ENCODE peak calls at places on chromosomes 6 and 20, in ten cellular contexts. W is neural progenitor cell, Q is PC-3, T is psoas muscle, A is uterus, B is tibial nerve, D is astrocyte of the cerebellum, X is GM06990, U is bronchial epithelial cell, G is esophagus squamous epithelium. L is an unnamed sample.

GRCh38 chr20:15396900-15397299 is 1059.5 kb upstream of the FLRT3 start:
- DNase-seq in X (no peak), D (no peak), U (no peak), Q (no peak), A (no peak), G (no peak), T (no peak), B (no peak), W (peak), L (no peak)

GRCh38 chr6:35718354-35718695 is 18.5 kb upstream of the ARMC12 start:
- DNase-seq in A (no peak), B (no peak), X (no peak), T (no peak), D (no peak), W (no peak), Q (no peak), G (no peak), U (no peak), L (no peak)

GRCh38 chr20:44683263-44684046 is 31.7 kb upstream of the CCN5 start:
- DNase-seq in U (peak), B (no peak), D (no peak), Q (peak), T (no peak), X (no peak), G (no peak), W (peak), A (no peak), L (no peak)

GRCh38 chr6:41976794-41977484 is 35.3 kb upstream of the CCND3 start:
- DNase-seq in T (no peak), U (peak), Q (peak), D (no peak), W (no peak), X (no peak), G (no peak), A (no peak), B (no peak), L (no peak)

GRCh38 chr6:53979468-53980067 is 131.7 kb upstream of the MLIP start:
- DNase-seq in A (no peak), X (no peak), D (no peak), B (peak), W (peak), T (no peak), G (no peak), Q (peak), U (peak), L (peak)

GRCh38 chr6:55250400-55250799 is 76.1 kb downstream of the HCRTR2 start:
- DNase-seq in W (no peak), U (no peak), B (no peak), X (no peak), A (no peak), T (no peak), G (no peak), Q (no peak), D (no peak), L (no peak)

GRCh38 chr20:18987781-18988360 is 174.3 kb downstream of the SCP2D1 start:
- DNase-seq in A (no peak), X (no peak), W (no peak), T (no peak), Q (no peak), G (no peak), B (no peak), U (no peak), D (no peak), L (no peak)

GRCh38 chr6:166104872-166105271 is 62.8 kb downstream of the TBXT start:
- DNase-seq in A (no peak), Q (no peak), W (no peak), D (no peak), G (no peak), T (no peak), U (no peak), B (no peak), X (no peak), L (no peak)

GRCh38 chr6:42616716-42617115 is 52.9 kb downstream of the UBR2 start:
- DNase-seq in W (no peak), T (no peak), U (no peak), G (no peak), X (no peak), B (no peak), A (no peak), D (no peak), Q (no peak), L (no peak)

GRCh38 chr6:294656-295565 is 2.6 kb downstream of the DUSP22 start:
- DNase-seq in W (no peak), U (peak), X (no peak), Q (no peak), G (no peak), T (no peak), B (no peak), D (no peak), A (no peak), L (no peak)

GRCh38 chr6:31614674-31615578 is at the start of gene AIF1:
- DNase-seq in A (no peak), X (no peak), D (no peak), B (no peak), Q (no peak), U (no peak), W (no peak), G (no peak), T (no peak), L (no peak)

GRCh38 chr6:153980176-153980575 is 58.9 kb upstream of the OPRM1 start:
- DNase-seq in X (no peak), A (no peak), U (peak), T (no peak), B (no peak), G (no peak), Q (peak), D (peak), W (no peak), L (no peak)

GRCh38 chr6:119037941-119038623 is 40.4 kb downstream of the FAM184A start:
- DNase-seq in B (no peak), W (no peak), D (no peak), X (no peak), A (no peak), T (no peak), Q (no peak), U (no peak), G (no peak), L (no peak)

GRCh38 chr6:119034827-119035458 is 43.5 kb downstream of the FAM184A start:
- DNase-seq in A (no peak), W (no peak), T (no peak), X (no peak), B (no peak), D (no peak), U (no peak), G (no peak), Q (no peak), L (no peak)

GRCh38 chr6:119037264-119037663 is 41.2 kb downstream of the FAM184A start:
- DNase-seq in W (no peak), D (no peak), G (no peak), T (no peak), B (no peak), X (no peak), A (no peak), Q (no peak), U (no peak), L (no peak)

GRCh38 chr6:119036076-119036475 is 42.4 kb downstream of the FAM184A start:
- DNase-seq in T (no peak), B (no peak), G (no peak), U (no peak), Q (no peak), A (no peak), W (no peak), D (no peak), X (no peak), L (no peak)

GRCh38 chr6:119035459-119035858 is 43.0 kb downstream of the FAM184A start:
- DNase-seq in Q (no peak), B (no peak), G (no peak), U (no peak), W (no peak), D (no peak), X (no peak), A (no peak), T (no peak), L (no peak)
- TF ChIP-seq CTCF in Q (no peak), B (no peak), G (no peak), U (no peak), W (no peak), D (no peak), X (no peak), A (no peak), T (no peak), L (no peak)

GRCh38 chr6:16712250-16712930 is 48.9 kb downstream of the ATXN1 start:
- DNase-seq in D (no peak), X (peak), B (no peak), A (no peak), Q (no peak), U (no peak), W (no peak), T (no peak), G (no peak), L (peak)
- H3K4me3 ChIP-seq in D (peak), X (peak), B (peak), A (peak), Q (peak), U (no peak), W (no peak), T (peak), G (no peak), L (peak)

DNA sequence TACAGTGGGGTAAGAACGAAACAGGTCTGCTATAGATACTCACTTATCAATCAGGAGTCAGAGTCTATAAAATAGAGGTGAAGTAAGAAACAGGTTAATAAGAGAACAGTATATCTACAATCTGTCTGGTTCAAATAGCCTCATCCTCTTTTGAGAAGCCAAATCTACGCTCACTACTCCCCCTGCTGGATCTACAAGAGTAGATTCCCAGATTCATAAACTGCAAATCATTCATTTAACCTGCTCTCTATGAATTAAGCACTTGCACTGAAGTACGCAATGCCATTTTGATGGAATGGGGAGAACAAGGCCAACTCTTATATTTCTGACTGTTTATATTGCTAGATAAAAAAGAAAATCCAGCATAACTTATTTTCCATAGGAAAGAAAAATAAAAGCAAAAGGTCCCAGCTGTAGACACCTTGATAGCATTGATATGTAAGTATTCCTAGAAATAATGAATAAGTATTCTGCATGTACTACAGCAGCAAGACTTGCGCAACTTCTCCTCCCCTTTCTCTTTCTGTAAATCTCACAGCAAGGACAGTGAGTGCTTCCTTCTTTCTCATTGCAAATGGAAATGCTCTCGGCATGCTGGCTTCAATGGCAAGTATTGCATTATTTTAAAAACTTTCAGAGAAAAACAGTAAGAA is 92.3 kb downstream of the RFX6 start:
- DNase-seq in U (peak), Q (peak), A (no peak), G (no peak), D (peak), B (no peak), X (no peak), W (peak), T (no peak), L (peak)
- TF ChIP-seq CTCF in U (peak), Q (peak), A (peak), G (peak), D (peak), B (no peak), X (peak), W (peak), T (peak), L (peak)

GRCh38 chr20:58130574-58130973 is 97.9 kb downstream of the ANKRD60 start:
- DNase-seq in U (no peak), W (peak), D (no peak), Q (no peak), X (no peak), B (no peak), A (no peak), G (no peak), T (no peak), L (no peak)

GRCh38 chr20:58129736-58130135 is 98.7 kb downstream of the ANKRD60 start:
- DNase-seq in Q (no peak), W (no peak), X (no peak), B (no peak), T (no peak), U (no peak), D (no peak), A (no peak), G (no peak), L (no peak)

GRCh38 chr20:58128635-58129625 is 99.5 kb downstream of the ANKRD60 start:
- DNase-seq in B (no peak), D (no peak), A (no peak), G (no peak), Q (no peak), W (no peak), X (no peak), T (no peak), U (no peak), L (no peak)

GRCh38 chr20:58131111-58131510 is 97.3 kb downstream of the ANKRD60 start:
- DNase-seq in A (no peak), X (no peak), B (peak), G (no peak), Q (peak), W (peak), T (no peak), U (peak), D (peak), L (no peak)

GRCh38 chr20:58130156-58130555 is 98.3 kb downstream of the ANKRD60 start:
- DNase-seq in T (no peak), X (no peak), D (no peak), Q (no peak), U (no peak), A (no peak), G (no peak), B (no peak), W (no peak), L (no peak)
- H3K4me3 ChIP-seq in T (no peak), X (no peak), D (no peak), Q (no peak), U (no peak), A (no peak), G (no peak), B (no peak), W (no peak), L (no peak)

L was measured in GM12864.